ENCODE peak calls at places on chromosome 9, in eight cellular contexts. One of them, this sample, is unnamed.

GRCh38 chr9:34291423-34291822 is 37.6 kb downstream of the KIF24 start:
- DNase-seq in Calu3: no peak
- DNase-seq in tibial nerve: no peak
- DNase-seq in CD8-positive, alpha-beta T cell: no peak
- DNase-seq in HFF-Myc: no peak
- DNase-seq in fibroblast of the aortic adventitia: no peak
- DNase-seq in left lung: no peak
- DNase-seq in left ventricle myocardium inferior: no peak
- DNase-seq in this sample: no peak

GRCh38 chr9:129239946-129240490 is 62.0 kb upstream of the IER5L start:
- DNase-seq in Calu3: no peak
- DNase-seq in left ventricle myocardium inferior: peak
- DNase-seq in left lung: peak
- DNase-seq in tibial nerve: no peak
- DNase-seq in CD8-positive, alpha-beta T cell: no peak
- DNase-seq in HFF-Myc: no peak
- DNase-seq in fibroblast of the aortic adventitia: no peak
- DNase-seq in this sample: no peak

GRCh38 chr9:18837402-18837801 is 195.6 kb downstream of the SAXO1 start:
- DNase-seq in fibroblast of the aortic adventitia: no peak
- DNase-seq in CD8-positive, alpha-beta T cell: no peak
- DNase-seq in left ventricle myocardium inferior: no peak
- DNase-seq in tibial nerve: no peak
- DNase-seq in Calu3: no peak
- DNase-seq in HFF-Myc: no peak
- DNase-seq in left lung: no peak
- DNase-seq in this sample: no peak

GRCh38 chr9:21392270-21392669 is 7.1 kb upstream of the IFNA2 start:
- DNase-seq in tibial nerve: no peak
- DNase-seq in left lung: no peak
- DNase-seq in Calu3: peak
- DNase-seq in fibroblast of the aortic adventitia: no peak
- DNase-seq in left ventricle myocardium inferior: no peak
- DNase-seq in HFF-Myc: peak
- DNase-seq in CD8-positive, alpha-beta T cell: no peak
- DNase-seq in this sample: no peak

GRCh38 chr9:114157516-114158176 is 2.3 kb downstream of the COL27A1 start:
- DNase-seq in tibial nerve: no peak
- DNase-seq in fibroblast of the aortic adventitia: no peak
- DNase-seq in left lung: no peak
- DNase-seq in Calu3: no peak
- DNase-seq in HFF-Myc: no peak
- DNase-seq in left ventricle myocardium inferior: no peak
- DNase-seq in CD8-positive, alpha-beta T cell: no peak
- DNase-seq in this sample: no peak

GRCh38 chr9:16429671-16430070 is 440.8 kb downstream of the BNC2 start:
- DNase-seq in fibroblast of the aortic adventitia: no peak
- DNase-seq in left lung: no peak
- DNase-seq in CD8-positive, alpha-beta T cell: no peak
- DNase-seq in tibial nerve: no peak
- DNase-seq in left ventricle myocardium inferior: no peak
- DNase-seq in Calu3: no peak
- DNase-seq in HFF-Myc: no peak
- DNase-seq in this sample: no peak

GRCh38 chr9:99011161-99011709 is 67.5 kb downstream of the COL15A1 start:
- DNase-seq in fibroblast of the aortic adventitia: no peak
- DNase-seq in CD8-positive, alpha-beta T cell: no peak
- DNase-seq in tibial nerve: no peak
- DNase-seq in left ventricle myocardium inferior: no peak
- DNase-seq in Calu3: no peak
- DNase-seq in HFF-Myc: peak
- DNase-seq in left lung: no peak
- DNase-seq in this sample: no peak

GRCh38 chr9:12863624-12864023 is 88.8 kb downstream of the LURAP1L start:
- DNase-seq in CD8-positive, alpha-beta T cell: no peak
- DNase-seq in left ventricle myocardium inferior: no peak
- DNase-seq in Calu3: no peak
- DNase-seq in left lung: no peak
- DNase-seq in HFF-Myc: no peak
- DNase-seq in fibroblast of the aortic adventitia: peak
- DNase-seq in tibial nerve: no peak
- DNase-seq in this sample: no peak

GRCh38 chr9:106830527-106831140 is 32.3 kb upstream of the ZNF462 start:
- DNase-seq in fibroblast of the aortic adventitia: no peak
- DNase-seq in HFF-Myc: no peak
- DNase-seq in tibial nerve: no peak
- DNase-seq in CD8-positive, alpha-beta T cell: no peak
- DNase-seq in left ventricle myocardium inferior: no peak
- DNase-seq in left lung: no peak
- DNase-seq in Calu3: no peak
- DNase-seq in this sample: no peak

GRCh38 chr9:126700296-126700695 is 86.6 kb downstream of the LMX1B start:
- DNase-seq in left ventricle myocardium inferior: no peak
- DNase-seq in Calu3: no peak
- DNase-seq in CD8-positive, alpha-beta T cell: no peak
- DNase-seq in tibial nerve: no peak
- DNase-seq in HFF-Myc: no peak
- DNase-seq in fibroblast of the aortic adventitia: no peak
- DNase-seq in left lung: no peak
- DNase-seq in this sample: no peak

GRCh38 chr9:117464941-117465616 is 50.2 kb upstream of the ASTN2 start:
- DNase-seq in Calu3: no peak
- DNase-seq in left lung: no peak
- DNase-seq in fibroblast of the aortic adventitia: no peak
- DNase-seq in CD8-positive, alpha-beta T cell: no peak
- DNase-seq in HFF-Myc: no peak
- DNase-seq in left ventricle myocardium inferior: no peak
- DNase-seq in tibial nerve: no peak
- DNase-seq in this sample: no peak

GRCh38 chr9:68755752-68756151 is 50.7 kb downstream of the PIP5K1B start:
- DNase-seq in fibroblast of the aortic adventitia: no peak
- DNase-seq in left lung: no peak
- DNase-seq in CD8-positive, alpha-beta T cell: no peak
- DNase-seq in tibial nerve: no peak
- DNase-seq in left ventricle myocardium inferior: no peak
- DNase-seq in HFF-Myc: no peak
- DNase-seq in Calu3: no peak
- DNase-seq in this sample: no peak

GRCh38 chr9:5205071-5205470 is 19.6 kb upstream of the INSL6 start:
- DNase-seq in HFF-Myc: no peak
- DNase-seq in CD8-positive, alpha-beta T cell: no peak
- DNase-seq in left ventricle myocardium inferior: no peak
- DNase-seq in fibroblast of the aortic adventitia: no peak
- DNase-seq in tibial nerve: no peak
- DNase-seq in left lung: no peak
- DNase-seq in Calu3: no peak
- DNase-seq in this sample: no peak

GRCh38 chr9:16192403-16193017 is 639.7 kb downstream of the CCDC171 start:
- DNase-seq in HFF-Myc: no peak
- DNase-seq in tibial nerve: no peak
- DNase-seq in left lung: no peak
- DNase-seq in fibroblast of the aortic adventitia: peak
- DNase-seq in CD8-positive, alpha-beta T cell: no peak
- DNase-seq in Calu3: no peak
- DNase-seq in left ventricle myocardium inferior: no peak
- DNase-seq in this sample: no peak

GRCh38 chr9:117555964-117556629 is 141.2 kb upstream of the ASTN2 start:
- DNase-seq in CD8-positive, alpha-beta T cell: no peak
- DNase-seq in fibroblast of the aortic adventitia: peak
- DNase-seq in left ventricle myocardium inferior: peak
- DNase-seq in Calu3: peak
- DNase-seq in left lung: peak
- DNase-seq in tibial nerve: no peak
- DNase-seq in HFF-Myc: peak
- DNase-seq in this sample: peak

GRCh38 chr9:32551491-32552049 is 557 bp upstream of the SMIM27 start:
- DNase-seq in left ventricle myocardium inferior: no peak
- DNase-seq in CD8-positive, alpha-beta T cell: peak
- DNase-seq in Calu3: no peak
- DNase-seq in HFF-Myc: no peak
- DNase-seq in tibial nerve: no peak
- DNase-seq in left lung: peak
- DNase-seq in fibroblast of the aortic adventitia: peak
- DNase-seq in this sample: peak

GRCh38 chr9:129933709-129934586 is 98.7 kb downstream of the USP20 start:
- DNase-seq in left lung: no peak
- DNase-seq in tibial nerve: no peak
- DNase-seq in HFF-Myc: no peak
- DNase-seq in CD8-positive, alpha-beta T cell: no peak
- DNase-seq in Calu3: no peak
- DNase-seq in left ventricle myocardium inferior: no peak
- DNase-seq in fibroblast of the aortic adventitia: peak
- DNase-seq in this sample: no peak

GRCh38 chr9:83432104-83432627 is 106.0 kb downstream of the FRMD3 start:
- DNase-seq in CD8-positive, alpha-beta T cell: no peak
- DNase-seq in Calu3: peak
- DNase-seq in tibial nerve: peak
- DNase-seq in HFF-Myc: no peak
- DNase-seq in left lung: peak
- DNase-seq in fibroblast of the aortic adventitia: peak
- DNase-seq in left ventricle myocardium inferior: peak
- DNase-seq in this sample: no peak

GRCh38 chr9:34010979-34011378 is 37.7 kb downstream of the UBAP2 start:
- DNase-seq in left ventricle myocardium inferior: no peak
- DNase-seq in CD8-positive, alpha-beta T cell: no peak
- DNase-seq in Calu3: no peak
- DNase-seq in fibroblast of the aortic adventitia: peak
- DNase-seq in left lung: no peak
- DNase-seq in HFF-Myc: peak
- DNase-seq in tibial nerve: no peak
- DNase-seq in this sample: no peak

GRCh38 chr9:77014597-77015263 is 4.7 kb upstream of the FOXB2 start:
- DNase-seq in fibroblast of the aortic adventitia: no peak
- DNase-seq in left ventricle myocardium inferior: no peak
- DNase-seq in CD8-positive, alpha-beta T cell: no peak
- DNase-seq in HFF-Myc: no peak
- DNase-seq in Calu3: no peak
- DNase-seq in left lung: no peak
- DNase-seq in tibial nerve: no peak
- DNase-seq in this sample: peak

GRCh38 chr9:122446819-122447484 is 30.8 kb downstream of the OR1J1 start:
- DNase-seq in HFF-Myc: no peak
- DNase-seq in left ventricle myocardium inferior: no peak
- DNase-seq in fibroblast of the aortic adventitia: peak
- DNase-seq in left lung: no peak
- DNase-seq in Calu3: no peak
- DNase-seq in CD8-positive, alpha-beta T cell: no peak
- DNase-seq in tibial nerve: no peak
- DNase-seq in this sample: no peak

GRCh38 chr9:122444366-122444765 is 33.4 kb downstream of the OR1J1 start:
- DNase-seq in Calu3: no peak
- DNase-seq in HFF-Myc: peak
- DNase-seq in tibial nerve: no peak
- DNase-seq in CD8-positive, alpha-beta T cell: no peak
- DNase-seq in left ventricle myocardium inferior: no peak
- DNase-seq in left lung: no peak
- DNase-seq in fibroblast of the aortic adventitia: peak
- DNase-seq in this sample: no peak

GRCh38 chr9:122442568-122442967 is 35.2 kb downstream of the OR1J1 start:
- DNase-seq in left ventricle myocardium inferior: no peak
- DNase-seq in CD8-positive, alpha-beta T cell: no peak
- DNase-seq in fibroblast of the aortic adventitia: no peak
- DNase-seq in left lung: no peak
- DNase-seq in HFF-Myc: no peak
- DNase-seq in Calu3: no peak
- DNase-seq in tibial nerve: no peak
- DNase-seq in this sample: no peak

GRCh38 chr9:122445155-122445749 is 32.5 kb downstream of the OR1J1 start:
- DNase-seq in Calu3: no peak
- DNase-seq in tibial nerve: no peak
- DNase-seq in fibroblast of the aortic adventitia: peak
- DNase-seq in HFF-Myc: peak
- DNase-seq in CD8-positive, alpha-beta T cell: no peak
- DNase-seq in left ventricle myocardium inferior: no peak
- DNase-seq in left lung: no peak
- DNase-seq in this sample: no peak
- TF ChIP-seq CTCF in Calu3: no peak
- TF ChIP-seq CTCF in tibial nerve: no peak
- TF ChIP-seq CTCF in fibroblast of the aortic adventitia: no peak
- TF ChIP-seq CTCF in HFF-Myc: no peak
- TF ChIP-seq CTCF in CD8-positive, alpha-beta T cell: no peak
- TF ChIP-seq CTCF in left ventricle myocardium inferior: no peak
- TF ChIP-seq CTCF in left lung: no peak
- TF ChIP-seq CTCF in this sample: no peak

GRCh38 chr9:92501671-92502393 is 19.5 kb upstream of the ASPN start:
- DNase-seq in Calu3: peak
- DNase-seq in tibial nerve: no peak
- DNase-seq in HFF-Myc: no peak
- DNase-seq in fibroblast of the aortic adventitia: peak
- DNase-seq in CD8-positive, alpha-beta T cell: no peak
- DNase-seq in left lung: no peak
- DNase-seq in left ventricle myocardium inferior: peak
- DNase-seq in this sample: peak
- TF ChIP-seq CTCF in Calu3: peak
- TF ChIP-seq CTCF in tibial nerve: no peak
- TF ChIP-seq CTCF in HFF-Myc: peak
- TF ChIP-seq CTCF in fibroblast of the aortic adventitia: peak
- TF ChIP-seq CTCF in CD8-positive, alpha-beta T cell: no peak
- TF ChIP-seq CTCF in left lung: peak
- TF ChIP-seq CTCF in left ventricle myocardium inferior: peak
- TF ChIP-seq CTCF in this sample: peak

DNA sequence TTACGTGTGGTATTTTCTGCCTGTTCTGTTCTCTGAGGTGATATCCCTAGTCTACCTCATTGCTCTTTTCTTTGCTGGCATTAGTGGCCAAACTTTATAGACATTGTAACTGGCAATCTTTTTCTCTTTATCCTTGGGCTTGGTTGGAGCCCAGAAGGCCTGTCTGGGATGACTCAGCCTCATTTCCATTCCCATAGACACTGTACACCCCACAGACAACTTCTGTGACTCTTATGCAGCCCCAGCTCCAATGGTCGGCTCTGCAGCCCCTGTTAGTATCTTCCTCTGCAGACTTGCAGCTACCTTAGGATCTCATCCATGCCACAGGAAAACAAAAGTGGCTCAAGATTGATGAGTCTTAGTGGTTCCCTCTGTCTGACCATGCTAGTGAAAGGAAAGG is 79.8 kb downstream of the CFAP95 start:
- DNase-seq in left lung: no peak
- DNase-seq in tibial nerve: no peak
- DNase-seq in CD8-positive, alpha-beta T cell: no peak
- DNase-seq in Calu3: no peak
- DNase-seq in fibroblast of the aortic adventitia: peak
- DNase-seq in HFF-Myc: no peak
- DNase-seq in left ventricle myocardium inferior: no peak
- DNase-seq in this sample: no peak
- TF ChIP-seq CTCF in left lung: no peak
- TF ChIP-seq CTCF in tibial nerve: no peak
- TF ChIP-seq CTCF in CD8-positive, alpha-beta T cell: no peak
- TF ChIP-seq CTCF in Calu3: no peak
- TF ChIP-seq CTCF in fibroblast of the aortic adventitia: no peak
- TF ChIP-seq CTCF in HFF-Myc: no peak
- TF ChIP-seq CTCF in left ventricle myocardium inferior: no peak
- TF ChIP-seq CTCF in this sample: no peak

DNA sequence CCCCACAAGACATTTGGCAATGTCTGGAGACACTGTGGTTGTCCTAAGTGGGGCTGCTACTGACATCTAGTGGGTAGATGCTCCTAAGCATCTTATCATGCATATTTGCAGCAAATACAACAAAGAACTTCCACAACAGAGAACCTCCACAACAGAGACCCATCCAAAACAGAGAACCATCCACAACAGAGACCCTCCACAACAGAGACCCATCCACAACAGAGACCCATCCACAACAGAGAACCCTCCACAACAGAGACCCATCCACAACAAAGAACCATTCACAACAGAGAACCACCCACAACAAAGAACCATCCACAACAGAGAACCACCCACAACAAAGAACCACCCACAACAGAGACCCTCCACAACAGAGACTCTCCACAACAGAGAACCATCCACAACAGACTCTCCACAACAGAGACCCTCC is 32.8 kb downstream of the ARPC5L start:
- DNase-seq in left ventricle myocardium inferior: no peak
- DNase-seq in Calu3: no peak
- DNase-seq in fibroblast of the aortic adventitia: peak
- DNase-seq in CD8-positive, alpha-beta T cell: peak
- DNase-seq in tibial nerve: no peak
- DNase-seq in left lung: no peak
- DNase-seq in HFF-Myc: peak
- DNase-seq in this sample: no peak
- TF ChIP-seq CTCF in left ventricle myocardium inferior: peak
- TF ChIP-seq CTCF in Calu3: no peak
- TF ChIP-seq CTCF in fibroblast of the aortic adventitia: peak
- TF ChIP-seq CTCF in CD8-positive, alpha-beta T cell: peak
- TF ChIP-seq CTCF in tibial nerve: peak
- TF ChIP-seq CTCF in left lung: no peak
- TF ChIP-seq CTCF in HFF-Myc: peak
- TF ChIP-seq CTCF in this sample: peak

This sample was measured in GM10248.